ENCODE peak calls at places on chromosomes 13 and 19, in seven cellular contexts. L is anterior cingulate cortex, P is SJSA1, M is NCI-H1092, B is psoas muscle, Z is hypothalamus, J is RPMI7951. F is an unnamed sample.

GRCh38 chr19:57527136-57527881 is at the start of gene ZNF549:
- DNase-seq in L (peak), P (peak), M (peak), B (peak), Z (peak), J (peak), F (peak)

GRCh38 chr19:49916839-49917733 is 11.9 kb upstream of the ATF5 start:
- DNase-seq in L (no peak), P (no peak), M (no peak), B (no peak), Z (no peak), J (no peak), F (no peak)

GRCh38 chr19:40445945-40446784 is 2.0 kb upstream of the SERTAD3 start:
- DNase-seq in L (no peak), P (no peak), M (no peak), B (no peak), Z (no peak), J (no peak), F (no peak)

GRCh38 chr13:61531383-61532065 is 115.9 kb upstream of the PCDH20 start:
- DNase-seq in L (no peak), P (no peak), M (no peak), B (no peak), Z (no peak), J (no peak), F (no peak)

GRCh38 chr13:47903836-47904235 is 97.2 kb downstream of the SUCLA2 start:
- DNase-seq in L (no peak), P (no peak), M (no peak), B (no peak), Z (no peak), J (peak), F (no peak)

GRCh38 chr13:24858953-24859352 is 95.0 kb downstream of the RNF17 start:
- DNase-seq in L (no peak), P (no peak), M (no peak), B (no peak), Z (no peak), J (no peak), F (no peak)

GRCh38 chr13:30466841-30467252 is 1.1 kb upstream of the HMGB1 start:
- DNase-seq in L (no peak), P (no peak), M (no peak), B (no peak), Z (no peak), J (peak), F (no peak)

GRCh38 chr13:44932850-44933251 is 56.4 kb downstream of the NUFIP1 start:
- DNase-seq in L (no peak), P (peak), M (no peak), B (no peak), Z (no peak), J (peak), F (no peak)

GRCh38 chr13:111330211-111330610 is 9.8 kb downstream of the TEX29 start:
- DNase-seq in L (no peak), P (no peak), M (no peak), B (no peak), Z (no peak), J (no peak), F (no peak)

GRCh38 chr13:39672378-39673132 is 17.1 kb downstream of the COG6 start:
- DNase-seq in L (no peak), P (no peak), M (no peak), B (no peak), Z (no peak), J (no peak), F (no peak)

GRCh38 chr13:107824636-107825035 is 390.7 kb downstream of the LIG4 start:
- DNase-seq in L (no peak), P (no peak), M (no peak), B (no peak), Z (no peak), J (no peak), F (no peak)

GRCh38 chr19:56217039-56217949 is 15.2 kb downstream of the ZSCAN5C start:
- DNase-seq in L (no peak), P (no peak), M (no peak), B (no peak), Z (no peak), J (peak), F (no peak)

GRCh38 chr13:27374650-27375049 is 49.8 kb upstream of the GTF3A start:
- DNase-seq in L (no peak), P (peak), M (peak), B (peak), Z (no peak), J (peak), F (peak)

GRCh38 chr13:93559718-93560117 is 333.1 kb downstream of the GPC6 start:
- DNase-seq in L (no peak), P (peak), M (no peak), B (no peak), Z (no peak), J (peak), F (no peak)

GRCh38 chr13:25771208-25771607 is 280.6 kb downstream of the SHISA2 start:
- DNase-seq in L (no peak), P (no peak), M (no peak), B (no peak), Z (no peak), J (peak), F (no peak)

GRCh38 chr13:28394422-28394821 is 100.5 kb downstream of the FLT1 start:
- DNase-seq in L (no peak), P (no peak), M (no peak), B (no peak), Z (no peak), J (no peak), F (no peak)

GRCh38 chr13:31896427-31896826 is 135.1 kb upstream of the FRY start:
- DNase-seq in L (no peak), P (peak), M (no peak), B (peak), Z (no peak), J (peak), F (no peak)

GRCh38 chr13:26051231-26052135 is at the start of gene SHISA2:
- DNase-seq in L (no peak), P (peak), M (peak), B (peak), Z (peak), J (peak), F (peak)

GRCh38 chr13:35499131-35500051 is 22.9 kb upstream of the MAB21L1 start:
- DNase-seq in L (no peak), P (no peak), M (peak), B (no peak), Z (no peak), J (no peak), F (no peak)

GRCh38 chr13:27806744-27807387 is 14.6 kb downstream of the GSX1 start:
- DNase-seq in L (no peak), P (no peak), M (no peak), B (no peak), Z (no peak), J (no peak), F (no peak)

GRCh38 chr13:111903143-111903542 is 163.8 kb upstream of the SOX1 start:
- DNase-seq in L (no peak), P (no peak), M (no peak), B (no peak), Z (no peak), J (no peak), F (no peak)

GRCh38 chr13:39516140-39516539 is 86.9 kb downstream of the LHFPL6 start:
- DNase-seq in L (no peak), P (no peak), M (no peak), B (no peak), Z (no peak), J (no peak), F (no peak)

GRCh38 chr19:37506387-37507166 is at the start of gene ZNF793:
- DNase-seq in L (no peak), P (no peak), M (peak), B (peak), Z (peak), J (peak), F (peak)

GRCh38 chr13:39656325-39656677 is 839 bp downstream of the COG6 start:
- DNase-seq in L (no peak), P (no peak), M (no peak), B (no peak), Z (no peak), J (peak), F (no peak)

GRCh38 chr19:29404951-29405727 is 120.7 kb upstream of the VSTM2B start:
- DNase-seq in L (no peak), P (no peak), M (peak), B (no peak), Z (no peak), J (peak), F (no peak)

GRCh38 chr13:76016799-76017198 is 380.7 kb downstream of the LMO7 start:
- DNase-seq in L (no peak), P (no peak), M (no peak), B (no peak), Z (no peak), J (peak), F (no peak)

GRCh38 chr13:111505175-111505777 is 184.8 kb downstream of the TEX29 start:
- DNase-seq in L (no peak), P (no peak), M (no peak), B (no peak), Z (no peak), J (no peak), F (no peak)

F was measured in pancreas.